ENCODE peak calls at places on chromosome 1, in five cellular contexts. E is psoas muscle, K is mucosa of descending colon, Z is lower lobe of right lung, T is transverse colon. C is an unnamed sample.

GRCh38 chr1:103583887-103584286 is 12.5 kb downstream of the AMY2B start:
- DNase-seq in E (no peak), K (no peak), Z (no peak), T (no peak), C (no peak)

GRCh38 chr1:85202092-85202863 is 1.5 kb upstream of the SYDE2 start:
- DNase-seq in E (no peak), K (no peak), Z (no peak), T (no peak), C (no peak)

GRCh38 chr1:228064741-228065542 is 17.6 kb upstream of the ARF1 start:
- DNase-seq in E (peak; percentile 42), K (no peak), Z (no peak), T (no peak), C (no peak)

GRCh38 chr1:44220001-44220751 is 6.9 kb downstream of the DMAP1 start:
- DNase-seq in E (no peak), K (no peak), Z (no peak), T (no peak), C (no peak)

GRCh38 chr1:42886800-42887199 is 40.4 kb downstream of the ZNF691 start:
- DNase-seq in E (no peak), K (no peak), Z (no peak), T (no peak), C (no peak)

GRCh38 chr1:47906466-47907191 is 90.6 kb downstream of the TRABD2B start:
- DNase-seq in E (no peak), K (no peak), Z (no peak), T (no peak), C (no peak)

GRCh38 chr1:85940621-85941306 is 215.8 kb downstream of the COL24A1 start:
- DNase-seq in E (no peak), K (no peak), Z (no peak), T (no peak), C (no peak)

GRCh38 chr1:112704908-112705627 is 1.9 kb downstream of the RHOC start:
- DNase-seq in E (peak; percentile 89), K (peak; percentile 84), Z (peak; percentile 81), T (peak; percentile 86), C (peak; percentile 52)

GRCh38 chr1:162688931-162689330 is 56.7 kb downstream of the DDR2 start:
- DNase-seq in E (no peak), K (no peak), Z (no peak), T (no peak), C (no peak)

GRCh38 chr1:155005076-155005971 is 2.7 kb downstream of the ZBTB7B start:
- DNase-seq in E (peak; percentile 87), K (peak; percentile 86), Z (peak; percentile 86), T (peak; percentile 86), C (peak; percentile 44)

GRCh38 chr1:162218975-162219374 is 149.5 kb downstream of the NOS1AP start:
- DNase-seq in E (no peak), K (no peak), Z (no peak), T (no peak), C (no peak)

GRCh38 chr1:209808059-209808494 is 2.1 kb upstream of the IRF6 start:
- DNase-seq in E (no peak), K (peak; percentile 67), Z (peak; percentile 38), T (peak; percentile 67), C (no peak)

GRCh38 chr1:100328133-100328532 is 24.2 kb upstream of the CDC14A start:
- DNase-seq in E (no peak), K (no peak), Z (no peak), T (no peak), C (no peak)

GRCh38 chr1:44798481-44799365 is 1.5 kb upstream of the PLK3 start:
- DNase-seq in E (no peak), K (no peak), Z (peak; percentile 47), T (no peak), C (no peak)

GRCh38 chr1:51567653-51568052 is 48.6 kb upstream of the EPS15 start:
- DNase-seq in E (no peak), K (no peak), Z (no peak), T (no peak), C (no peak)

GRCh38 chr1:38082678-38083317 is 36.2 kb upstream of the POU3F1 start:
- DNase-seq in E (no peak), K (no peak), Z (no peak), T (no peak), C (no peak)

GRCh38 chr1:163928649-163929048 is 606.9 kb downstream of the NUF2 start:
- DNase-seq in E (no peak), K (no peak), Z (no peak), T (no peak), C (no peak)

GRCh38 chr1:12276225-12276624 is 46.4 kb downstream of the VPS13D start:
- DNase-seq in E (no peak), K (no peak), Z (no peak), T (no peak), C (peak; percentile 11)

GRCh38 chr1:168004531-168004930 is 67.7 kb upstream of the MPC2 start:
- DNase-seq in E (no peak), K (no peak), Z (no peak), T (no peak), C (no peak)

GRCh38 chr1:167999930-168000329 is 63.1 kb upstream of the MPC2 start:
- DNase-seq in E (no peak), K (no peak), Z (no peak), T (no peak), C (no peak)

GRCh38 chr1:167997037-167997575 is 60.2 kb upstream of the MPC2 start:
- DNase-seq in E (no peak), K (no peak), Z (no peak), T (no peak), C (no peak)

GRCh38 chr1:168001213-168001612 is 64.3 kb upstream of the MPC2 start:
- DNase-seq in E (no peak), K (no peak), Z (no peak), T (no peak), C (no peak)

DNA sequence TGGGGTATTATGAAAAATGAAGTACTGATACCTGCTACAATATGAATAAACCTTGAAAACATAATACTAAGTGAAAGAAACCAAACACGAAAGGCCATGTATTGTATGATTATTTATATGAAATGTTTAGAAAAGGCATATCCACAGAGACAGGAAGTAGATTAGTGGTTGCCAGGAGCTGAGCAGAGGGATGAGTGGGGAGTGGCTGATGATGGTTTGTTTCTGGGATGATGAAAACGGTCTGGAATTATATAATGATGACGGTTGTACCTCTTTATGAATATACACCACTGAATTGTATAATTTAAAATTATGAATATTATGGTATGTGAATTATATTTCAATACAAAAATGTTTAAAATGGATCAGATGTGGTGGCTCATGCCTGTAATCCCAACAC is 63.8 kb upstream of the MPC2 start:
- DNase-seq in E (no peak), K (no peak), Z (no peak), T (no peak), C (no peak)
- H3K36me3 ChIP-seq in E (no peaks in the 10 kb centered on the region), K (no peaks in the 10 kb centered on the region), Z (peaks cover 29% of the 10 kb centered on the region), T (no peaks in the 10 kb centered on the region), C (no peaks in the 10 kb centered on the region)

DNA sequence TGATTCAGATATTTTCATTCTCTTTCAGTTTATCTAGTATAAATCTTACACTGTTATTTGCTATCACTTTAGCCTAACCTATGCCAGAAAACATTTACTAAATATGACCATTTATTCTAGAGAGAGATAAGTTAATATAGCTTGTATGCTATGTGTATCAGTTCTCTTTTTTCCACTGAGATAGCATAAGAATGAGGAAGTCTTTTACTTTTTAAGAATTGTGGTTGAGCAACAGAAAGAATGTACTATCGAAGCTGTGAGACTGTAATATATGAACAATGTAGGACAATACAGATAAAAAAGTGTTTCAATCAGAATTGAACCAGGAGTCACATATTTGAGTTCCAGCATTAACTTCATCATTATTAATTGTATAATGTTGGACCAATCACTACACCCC is 479.9 kb upstream of the PLXNA2 start:
- DNase-seq in E (no peak), K (no peak), Z (no peak), T (no peak), C (no peak)
- H3K9me3 ChIP-seq in E (peaks cover 23% of the 10 kb centered on the region), K (peaks cover 28% of the 10 kb centered on the region), Z (peaks cover 27% of the 10 kb centered on the region), T (peaks cover 8% of the 10 kb centered on the region), C (no peaks in the 10 kb centered on the region)

GRCh38 chr1:115213130-115213529 is 123.8 kb upstream of the TSPAN2 start:
- DNase-seq in E (no peak), K (no peak), Z (no peak), T (no peak), C (no peak)
- H3K4me1 ChIP-seq in E (no peaks in the 10 kb centered on the region), K (no peaks in the 10 kb centered on the region), Z (no peaks in the 10 kb centered on the region), T (no peaks in the 10 kb centered on the region), C (no peaks in the 10 kb centered on the region)

DNA sequence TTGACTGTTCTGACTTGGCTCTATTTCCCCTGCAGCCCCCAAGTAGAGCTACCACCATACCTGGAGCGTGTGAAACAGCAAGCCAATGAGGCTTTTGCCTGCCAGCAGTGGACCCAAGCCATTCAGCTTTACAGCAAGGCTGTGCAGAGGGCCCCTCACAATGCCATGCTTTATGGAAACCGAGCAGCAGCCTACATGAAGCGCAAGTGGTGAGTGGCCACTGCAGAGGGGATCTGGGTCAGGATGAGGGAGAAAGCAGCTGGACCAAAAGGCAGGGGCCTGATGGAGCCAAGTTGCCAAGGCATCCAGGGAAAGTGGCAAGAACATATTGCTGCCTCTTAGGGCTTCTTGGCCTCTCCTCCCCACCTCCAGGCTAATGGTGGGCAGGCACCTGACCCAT is 24.1 kb upstream of the TMEM222 start:
- DNase-seq in E (no peak), K (no peak), Z (no peak), T (no peak), C (no peak)
- H3K36me3 ChIP-seq in E (peaks cover 2% of the 10 kb centered on the region), K (no peaks in the 10 kb centered on the region), Z (peaks cover 79% of the 10 kb centered on the region), T (no peaks in the 10 kb centered on the region), C (peaks cover 51% of the 10 kb centered on the region)